ENCODE peak calls at places on chromosome 7, in four cellular contexts. One of them, this sample, is unnamed.

GRCh38 chr7:66557214-66558200 is 71.2 kb upstream of the KCTD7 start:
- DNase-seq in left ventricle myocardium inferior: peak
- DNase-seq in heart right ventricle: peak
- DNase-seq in fibroblast of the aortic adventitia: peak
- DNase-seq in this sample: peak

GRCh38 chr7:1852781-1853618 is 182.9 kb downstream of the ELFN1 start:
- DNase-seq in left ventricle myocardium inferior: peak
- DNase-seq in fibroblast of the aortic adventitia: no peak
- DNase-seq in heart right ventricle: peak
- DNase-seq in this sample: no peak

GRCh38 chr7:2266911-2267310 is 24.9 kb downstream of the NUDT1 start:
- DNase-seq in heart right ventricle: no peak
- DNase-seq in left ventricle myocardium inferior: no peak
- DNase-seq in fibroblast of the aortic adventitia: peak
- DNase-seq in this sample: peak

GRCh38 chr7:86942081-86942480 is 117.4 kb downstream of the ELAPOR2 start:
- DNase-seq in fibroblast of the aortic adventitia: no peak
- DNase-seq in left ventricle myocardium inferior: no peak
- DNase-seq in heart right ventricle: no peak
- DNase-seq in this sample: no peak

GRCh38 chr7:100946111-100946510 is 3.2 kb upstream of the MUC3A start:
- DNase-seq in fibroblast of the aortic adventitia: no peak
- DNase-seq in left ventricle myocardium inferior: no peak
- DNase-seq in heart right ventricle: no peak
- DNase-seq in this sample: no peak

GRCh38 chr7:143884978-143885559 is 16.9 kb downstream of the TCAF1 start:
- DNase-seq in fibroblast of the aortic adventitia: peak
- DNase-seq in left ventricle myocardium inferior: peak
- DNase-seq in heart right ventricle: peak
- DNase-seq in this sample: peak

GRCh38 chr7:42134276-42134871 is 102.6 kb downstream of the GLI3 start:
- DNase-seq in heart right ventricle: no peak
- DNase-seq in left ventricle myocardium inferior: no peak
- DNase-seq in fibroblast of the aortic adventitia: no peak
- DNase-seq in this sample: no peak

GRCh38 chr7:24968165-24968564 is 11.8 kb downstream of the OSBPL3 start:
- DNase-seq in left ventricle myocardium inferior: no peak
- DNase-seq in heart right ventricle: no peak
- DNase-seq in fibroblast of the aortic adventitia: no peak
- DNase-seq in this sample: peak

GRCh38 chr7:37193087-37193774 is 255.4 kb downstream of the ELMO1 start:
- DNase-seq in fibroblast of the aortic adventitia: no peak
- DNase-seq in left ventricle myocardium inferior: no peak
- DNase-seq in heart right ventricle: peak
- DNase-seq in this sample: peak

GRCh38 chr7:77550586-77550985 is 13.5 kb downstream of the PTPN12 start:
- DNase-seq in heart right ventricle: no peak
- DNase-seq in left ventricle myocardium inferior: no peak
- DNase-seq in fibroblast of the aortic adventitia: peak
- DNase-seq in this sample: peak

GRCh38 chr7:77331938-77332695 is 84.0 kb downstream of the GSAP start:
- DNase-seq in heart right ventricle: peak
- DNase-seq in fibroblast of the aortic adventitia: peak
- DNase-seq in left ventricle myocardium inferior: peak
- DNase-seq in this sample: peak

GRCh38 chr7:13276977-13277376 is 589.5 kb downstream of the ARL4A start:
- DNase-seq in fibroblast of the aortic adventitia: peak
- DNase-seq in heart right ventricle: no peak
- DNase-seq in left ventricle myocardium inferior: no peak
- DNase-seq in this sample: peak
- TF ChIP-seq CTCF in fibroblast of the aortic adventitia: peak
- TF ChIP-seq CTCF in heart right ventricle: peak
- TF ChIP-seq CTCF in left ventricle myocardium inferior: peak
- TF ChIP-seq CTCF in this sample: peak

GRCh38 chr7:135499818-135500217 is 10.1 kb downstream of the CNOT4 start:
- DNase-seq in fibroblast of the aortic adventitia: peak
- DNase-seq in heart right ventricle: no peak
- DNase-seq in left ventricle myocardium inferior: no peak
- DNase-seq in this sample: no peak
- H3K4me3 ChIP-seq in fibroblast of the aortic adventitia: no peak
- H3K4me3 ChIP-seq in heart right ventricle: no peak
- H3K4me3 ChIP-seq in left ventricle myocardium inferior: no peak
- H3K4me3 ChIP-seq in this sample: no peak

DNA sequence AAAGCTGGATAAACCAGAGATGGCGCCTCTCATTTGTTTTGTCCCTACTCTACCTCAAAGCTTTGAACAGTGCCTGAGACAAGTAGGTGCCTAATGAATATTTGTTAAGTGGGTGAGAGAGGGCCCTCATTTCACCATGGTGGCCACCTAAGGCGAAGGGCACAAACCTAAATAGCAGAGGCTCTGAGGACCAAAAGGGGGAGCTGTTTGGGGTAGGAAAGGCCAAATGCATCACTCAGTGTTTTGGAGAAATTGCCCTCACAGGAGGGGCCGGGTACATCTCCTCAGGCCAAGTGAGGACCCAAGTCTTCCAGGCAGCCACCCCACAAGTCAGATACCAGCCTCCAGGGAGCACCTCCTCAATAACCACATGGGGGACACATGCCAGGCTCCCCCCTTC is 14.0 kb downstream of the IMPDH1 start:
- DNase-seq in fibroblast of the aortic adventitia: no peak
- DNase-seq in heart right ventricle: no peak
- DNase-seq in left ventricle myocardium inferior: no peak
- DNase-seq in this sample: no peak
- TF ChIP-seq CTCF in fibroblast of the aortic adventitia: no peak
- TF ChIP-seq CTCF in heart right ventricle: no peak
- TF ChIP-seq CTCF in left ventricle myocardium inferior: no peak
- TF ChIP-seq CTCF in this sample: peak

DNA sequence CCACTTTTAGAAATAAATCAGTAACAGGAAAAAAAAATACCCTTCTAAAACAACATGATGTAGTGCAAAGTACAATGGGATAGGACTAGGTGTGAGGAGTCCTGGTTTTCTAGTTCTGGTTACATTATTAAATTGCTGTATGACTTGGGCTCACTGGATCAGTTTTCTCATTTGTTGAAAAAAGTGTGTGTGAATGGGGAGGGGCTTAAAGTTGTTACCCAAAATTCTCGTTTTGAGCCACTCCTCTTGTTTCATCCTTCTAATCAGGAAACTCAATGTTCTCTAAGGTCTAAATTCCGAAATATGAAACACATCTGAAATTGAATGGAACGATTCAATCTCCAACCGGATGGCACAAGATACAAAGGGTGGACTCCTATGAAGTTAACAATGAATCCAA is 1.7 kb downstream of the WASL start:
- DNase-seq in fibroblast of the aortic adventitia: peak
- DNase-seq in left ventricle myocardium inferior: no peak
- DNase-seq in heart right ventricle: no peak
- DNase-seq in this sample: no peak
- H3K4me3 ChIP-seq in fibroblast of the aortic adventitia: peak
- H3K4me3 ChIP-seq in left ventricle myocardium inferior: peak
- H3K4me3 ChIP-seq in heart right ventricle: peak
- H3K4me3 ChIP-seq in this sample: peak

DNA sequence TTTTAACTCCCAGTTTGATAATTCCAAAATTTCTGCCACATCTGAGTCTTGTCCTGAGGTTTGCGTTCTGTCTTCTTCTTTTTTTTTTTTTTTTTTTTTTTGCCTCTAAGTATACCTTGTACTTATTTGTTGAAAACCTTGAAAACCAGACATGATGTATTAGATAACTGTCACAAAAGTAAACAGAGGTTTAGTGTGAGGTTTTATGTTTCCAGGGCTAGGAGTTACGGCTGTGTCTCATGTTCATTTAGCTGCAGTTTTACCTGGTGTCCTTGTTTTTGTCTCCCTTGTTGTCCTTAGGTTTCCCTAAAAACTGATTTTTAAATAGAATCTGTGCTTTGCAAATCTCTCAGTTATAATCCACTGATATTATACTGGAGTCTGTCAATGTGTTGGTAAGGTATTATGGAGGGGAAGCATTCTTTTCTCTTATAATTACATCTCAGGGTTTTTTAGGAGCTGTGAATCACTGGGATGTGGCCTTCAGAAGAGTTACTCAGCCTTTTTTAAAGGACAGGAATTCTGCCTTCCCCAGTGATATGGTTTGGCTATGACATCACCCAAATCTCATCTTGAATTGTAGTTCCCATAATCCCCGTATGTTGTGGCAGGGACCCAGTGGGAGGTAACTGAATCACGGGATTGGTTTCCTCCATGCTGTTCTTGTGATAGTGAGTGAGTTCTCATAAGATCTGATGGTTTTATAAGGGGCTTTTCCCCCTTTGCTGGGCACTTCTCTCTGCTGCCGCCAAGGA is 95.0 kb downstream of the CDCA7L start:
- DNase-seq in left ventricle myocardium inferior: no peak
- DNase-seq in heart right ventricle: no peak
- DNase-seq in fibroblast of the aortic adventitia: peak
- DNase-seq in this sample: peak
- TF ChIP-seq CTCF in left ventricle myocardium inferior: no peak
- TF ChIP-seq CTCF in heart right ventricle: no peak
- TF ChIP-seq CTCF in fibroblast of the aortic adventitia: no peak
- TF ChIP-seq CTCF in this sample: no peak

GRCh38 chr7:107998660-107999480 is 4.1 kb downstream of the LAMB1 start:
- DNase-seq in heart right ventricle: no peak
- DNase-seq in fibroblast of the aortic adventitia: no peak
- DNase-seq in left ventricle myocardium inferior: no peak
- DNase-seq in this sample: no peak
- H3K4me3 ChIP-seq in heart right ventricle: no peak
- H3K4me3 ChIP-seq in fibroblast of the aortic adventitia: peak
- H3K4me3 ChIP-seq in left ventricle myocardium inferior: peak
- H3K4me3 ChIP-seq in this sample: peak

GRCh38 chr7:81501220-81501619 is 268.6 kb downstream of the HGF start:
- DNase-seq in left ventricle myocardium inferior: no peak
- DNase-seq in heart right ventricle: no peak
- DNase-seq in fibroblast of the aortic adventitia: peak
- DNase-seq in this sample: peak
- TF ChIP-seq CTCF in left ventricle myocardium inferior: peak
- TF ChIP-seq CTCF in heart right ventricle: peak
- TF ChIP-seq CTCF in fibroblast of the aortic adventitia: peak
- TF ChIP-seq CTCF in this sample: peak